ENCODE peak calls at places on chromosomes 11 and 22, in seven cellular contexts. One of them, this sample, is unnamed.

GRCh38 chr11:2445948-2446551 is 1.2 kb downstream of the KCNQ1 start:
- DNase-seq in NB4: no peak
- DNase-seq in fibroblast of pulmonary artery: no peak
- DNase-seq in body of pancreas: peak
- DNase-seq in lower leg skin: no peak
- DNase-seq in Peyer's patch: no peak
- DNase-seq in IMR-90: no peak
- DNase-seq in this sample: no peak

GRCh38 chr11:106311531-106312230 is 234.2 kb downstream of the AASDHPPT start:
- DNase-seq in NB4: no peak
- DNase-seq in IMR-90: no peak
- DNase-seq in fibroblast of pulmonary artery: no peak
- DNase-seq in body of pancreas: no peak
- DNase-seq in lower leg skin: no peak
- DNase-seq in Peyer's patch: no peak
- DNase-seq in this sample: no peak

GRCh38 chr22:21622624-21623401 is 7.0 kb downstream of the YDJC start:
- DNase-seq in Peyer's patch: no peak
- DNase-seq in lower leg skin: no peak
- DNase-seq in body of pancreas: no peak
- DNase-seq in IMR-90: no peak
- DNase-seq in fibroblast of pulmonary artery: no peak
- DNase-seq in NB4: no peak
- DNase-seq in this sample: no peak

GRCh38 chr11:35711173-35711910 is 48.8 kb downstream of the TRIM44 start:
- DNase-seq in Peyer's patch: no peak
- DNase-seq in IMR-90: no peak
- DNase-seq in lower leg skin: no peak
- DNase-seq in fibroblast of pulmonary artery: no peak
- DNase-seq in NB4: no peak
- DNase-seq in body of pancreas: no peak
- DNase-seq in this sample: no peak

GRCh38 chr11:73321342-73322110 is 13.4 kb downstream of the ARHGEF17 start:
- DNase-seq in IMR-90: peak
- DNase-seq in body of pancreas: peak
- DNase-seq in NB4: peak
- DNase-seq in fibroblast of pulmonary artery: peak
- DNase-seq in lower leg skin: no peak
- DNase-seq in Peyer's patch: peak
- DNase-seq in this sample: peak

GRCh38 chr22:35230839-35231584 is 26.3 kb upstream of the HMGXB4 start:
- DNase-seq in lower leg skin: peak
- DNase-seq in Peyer's patch: no peak
- DNase-seq in fibroblast of pulmonary artery: no peak
- DNase-seq in NB4: peak
- DNase-seq in body of pancreas: no peak
- DNase-seq in IMR-90: no peak
- DNase-seq in this sample: no peak

GRCh38 chr11:112961146-112961668 is at the start of gene NCAM1:
- DNase-seq in NB4: peak
- DNase-seq in body of pancreas: peak
- DNase-seq in IMR-90: peak
- DNase-seq in fibroblast of pulmonary artery: peak
- DNase-seq in Peyer's patch: peak
- DNase-seq in lower leg skin: peak
- DNase-seq in this sample: peak

GRCh38 chr22:49291781-49292180 is 535.9 kb downstream of the BRD1 start:
- DNase-seq in IMR-90: no peak
- DNase-seq in Peyer's patch: no peak
- DNase-seq in lower leg skin: peak
- DNase-seq in fibroblast of pulmonary artery: no peak
- DNase-seq in body of pancreas: no peak
- DNase-seq in NB4: no peak
- DNase-seq in this sample: no peak

GRCh38 chr11:92211576-92212167 is 12.9 kb upstream of the FAT3 start:
- DNase-seq in IMR-90: peak
- DNase-seq in lower leg skin: no peak
- DNase-seq in fibroblast of pulmonary artery: peak
- DNase-seq in NB4: peak
- DNase-seq in body of pancreas: peak
- DNase-seq in Peyer's patch: no peak
- DNase-seq in this sample: peak

GRCh38 chr11:34599406-34599901 is 21.4 kb upstream of the EHF start:
- DNase-seq in NB4: no peak
- DNase-seq in IMR-90: peak
- DNase-seq in lower leg skin: no peak
- DNase-seq in Peyer's patch: no peak
- DNase-seq in body of pancreas: no peak
- DNase-seq in fibroblast of pulmonary artery: peak
- DNase-seq in this sample: peak

GRCh38 chr11:94635072-94635471 is 67.9 kb downstream of the PIWIL4 start:
- DNase-seq in fibroblast of pulmonary artery: no peak
- DNase-seq in Peyer's patch: no peak
- DNase-seq in NB4: no peak
- DNase-seq in body of pancreas: no peak
- DNase-seq in lower leg skin: no peak
- DNase-seq in IMR-90: no peak
- DNase-seq in this sample: no peak

GRCh38 chr11:18772211-18772610 is 19.4 kb downstream of the PTPN5 start:
- DNase-seq in fibroblast of pulmonary artery: peak
- DNase-seq in Peyer's patch: no peak
- DNase-seq in body of pancreas: no peak
- DNase-seq in IMR-90: peak
- DNase-seq in lower leg skin: no peak
- DNase-seq in NB4: no peak
- DNase-seq in this sample: no peak

GRCh38 chr11:90204832-90205646 is 17.8 kb downstream of the CHORDC1 start:
- DNase-seq in body of pancreas: peak
- DNase-seq in Peyer's patch: no peak
- DNase-seq in NB4: peak
- DNase-seq in IMR-90: peak
- DNase-seq in lower leg skin: no peak
- DNase-seq in fibroblast of pulmonary artery: peak
- DNase-seq in this sample: peak

GRCh38 chr11:11978792-11979486 is 29.5 kb downstream of the DKK3 start:
- DNase-seq in NB4: no peak
- DNase-seq in Peyer's patch: no peak
- DNase-seq in body of pancreas: peak
- DNase-seq in fibroblast of pulmonary artery: peak
- DNase-seq in IMR-90: peak
- DNase-seq in lower leg skin: peak
- DNase-seq in this sample: peak

GRCh38 chr11:108034952-108035351 is 26.3 kb downstream of the CUL5 start:
- DNase-seq in IMR-90: no peak
- DNase-seq in fibroblast of pulmonary artery: no peak
- DNase-seq in lower leg skin: no peak
- DNase-seq in body of pancreas: no peak
- DNase-seq in Peyer's patch: no peak
- DNase-seq in NB4: no peak
- DNase-seq in this sample: no peak

GRCh38 chr11:63802637-63803414 is 10.4 kb upstream of the SPINDOC start:
- DNase-seq in NB4: peak
- DNase-seq in lower leg skin: no peak
- DNase-seq in IMR-90: peak
- DNase-seq in fibroblast of pulmonary artery: peak
- DNase-seq in Peyer's patch: no peak
- DNase-seq in body of pancreas: no peak
- DNase-seq in this sample: peak

GRCh38 chr22:27387561-27387960 is 414.0 kb downstream of the MN1 start:
- DNase-seq in Peyer's patch: peak
- DNase-seq in IMR-90: no peak
- DNase-seq in body of pancreas: no peak
- DNase-seq in lower leg skin: peak
- DNase-seq in fibroblast of pulmonary artery: no peak
- DNase-seq in NB4: no peak
- DNase-seq in this sample: no peak

GRCh38 chr22:22022255-22022840 is 39.8 kb upstream of the TOP3B start:
- DNase-seq in body of pancreas: no peak
- DNase-seq in NB4: no peak
- DNase-seq in lower leg skin: no peak
- DNase-seq in fibroblast of pulmonary artery: no peak
- DNase-seq in Peyer's patch: peak
- DNase-seq in IMR-90: no peak
- DNase-seq in this sample: no peak

GRCh38 chr11:67705264-67705663 is 30.8 kb upstream of the ALDH3B2 start:
- DNase-seq in lower leg skin: peak
- DNase-seq in fibroblast of pulmonary artery: no peak
- DNase-seq in body of pancreas: no peak
- DNase-seq in NB4: no peak
- DNase-seq in Peyer's patch: no peak
- DNase-seq in IMR-90: no peak
- DNase-seq in this sample: no peak

GRCh38 chr11:119166368-119167076 is 2.0 kb upstream of the NLRX1 start:
- DNase-seq in lower leg skin: no peak
- DNase-seq in IMR-90: peak
- DNase-seq in Peyer's patch: no peak
- DNase-seq in NB4: peak
- DNase-seq in body of pancreas: no peak
- DNase-seq in fibroblast of pulmonary artery: peak
- DNase-seq in this sample: peak

GRCh38 chr22:47238886-47239860 is 476.7 kb downstream of the TBC1D22A start:
- DNase-seq in IMR-90: no peak
- DNase-seq in fibroblast of pulmonary artery: no peak
- DNase-seq in Peyer's patch: peak
- DNase-seq in body of pancreas: no peak
- DNase-seq in lower leg skin: peak
- DNase-seq in NB4: no peak
- DNase-seq in this sample: no peak

GRCh38 chr22:36546932-36547331 is 18.0 kb upstream of the EIF3D start:
- DNase-seq in IMR-90: peak
- DNase-seq in fibroblast of pulmonary artery: peak
- DNase-seq in Peyer's patch: no peak
- DNase-seq in body of pancreas: no peak
- DNase-seq in NB4: peak
- DNase-seq in lower leg skin: no peak
- DNase-seq in this sample: peak

GRCh38 chr11:108931168-108931567 is 266.3 kb downstream of the DDX10 start:
- DNase-seq in fibroblast of pulmonary artery: no peak
- DNase-seq in body of pancreas: no peak
- DNase-seq in Peyer's patch: no peak
- DNase-seq in lower leg skin: no peak
- DNase-seq in IMR-90: peak
- DNase-seq in NB4: no peak
- DNase-seq in this sample: no peak

GRCh38 chr11:72069200-72069599 is 11.1 kb downstream of the NUMA1 start:
- DNase-seq in body of pancreas: no peak
- DNase-seq in NB4: peak
- DNase-seq in Peyer's patch: no peak
- DNase-seq in IMR-90: no peak
- DNase-seq in fibroblast of pulmonary artery: no peak
- DNase-seq in lower leg skin: no peak
- DNase-seq in this sample: no peak

GRCh38 chr22:25656724-25657123 is 85.3 kb upstream of the MYO18B start:
- DNase-seq in lower leg skin: no peak
- DNase-seq in body of pancreas: no peak
- DNase-seq in fibroblast of pulmonary artery: no peak
- DNase-seq in IMR-90: no peak
- DNase-seq in NB4: peak
- DNase-seq in Peyer's patch: peak
- DNase-seq in this sample: no peak

GRCh38 chr11:75959540-75959939 is 144.5 kb downstream of the UVRAG start:
- DNase-seq in Peyer's patch: no peak
- DNase-seq in lower leg skin: no peak
- DNase-seq in NB4: no peak
- DNase-seq in IMR-90: no peak
- DNase-seq in fibroblast of pulmonary artery: no peak
- DNase-seq in body of pancreas: no peak
- DNase-seq in this sample: no peak
- TF ChIP-seq CTCF in Peyer's patch: no peak
- TF ChIP-seq CTCF in lower leg skin: no peak
- TF ChIP-seq CTCF in NB4: no peak
- TF ChIP-seq CTCF in IMR-90: no peak
- TF ChIP-seq CTCF in fibroblast of pulmonary artery: no peak
- TF ChIP-seq CTCF in body of pancreas: no peak
- TF ChIP-seq CTCF in this sample: no peak

GRCh38 chr11:130449996-130450419 is 1.6 kb downstream of the ADAMTS15 start:
- DNase-seq in lower leg skin: peak
- DNase-seq in NB4: peak
- DNase-seq in IMR-90: peak
- DNase-seq in fibroblast of pulmonary artery: peak
- DNase-seq in Peyer's patch: no peak
- DNase-seq in body of pancreas: peak
- DNase-seq in this sample: peak
- H3K4me3 ChIP-seq in lower leg skin: peak
- H3K4me3 ChIP-seq in NB4: peak
- H3K4me3 ChIP-seq in IMR-90: peak
- H3K4me3 ChIP-seq in fibroblast of pulmonary artery: peak
- H3K4me3 ChIP-seq in Peyer's patch: peak
- H3K4me3 ChIP-seq in body of pancreas: no peak
- H3K4me3 ChIP-seq in this sample: peak

DNA sequence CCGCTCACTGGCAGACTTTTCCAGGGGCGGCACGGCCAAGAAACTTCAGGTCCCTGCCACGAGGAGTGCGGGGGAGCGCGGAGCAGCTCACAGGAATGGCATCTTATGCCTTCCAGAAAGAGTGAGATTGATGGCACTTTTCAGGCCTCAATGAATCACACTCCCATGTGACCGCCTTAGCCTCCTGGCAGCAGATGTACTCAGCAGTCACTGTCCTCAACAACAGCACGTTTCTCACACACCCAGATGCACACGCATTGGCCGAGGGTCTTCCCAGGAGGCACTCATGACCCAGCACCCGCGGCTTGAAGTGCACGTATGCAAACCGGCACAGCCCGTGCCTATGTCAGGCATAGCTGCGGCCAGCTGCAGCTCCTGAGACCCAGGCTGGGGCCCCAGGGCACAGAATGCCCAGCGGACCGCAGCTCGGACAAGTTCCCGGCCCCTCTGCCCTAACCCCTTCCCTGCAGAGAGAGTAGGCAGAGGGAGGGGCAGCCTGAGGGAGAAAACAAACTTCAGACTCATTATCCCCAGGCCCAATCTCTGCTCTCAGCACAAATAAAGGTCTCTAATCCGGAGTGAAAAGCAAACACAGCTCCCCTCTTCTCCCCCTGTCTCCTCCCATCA is 48.3 kb downstream of the RPUSD4 start:
- DNase-seq in Peyer's patch: no peak
- DNase-seq in fibroblast of pulmonary artery: peak
- DNase-seq in NB4: no peak
- DNase-seq in lower leg skin: no peak
- DNase-seq in body of pancreas: no peak
- DNase-seq in IMR-90: peak
- DNase-seq in this sample: peak
- TF ChIP-seq CTCF in Peyer's patch: no peak
- TF ChIP-seq CTCF in fibroblast of pulmonary artery: no peak
- TF ChIP-seq CTCF in NB4: no peak
- TF ChIP-seq CTCF in lower leg skin: no peak
- TF ChIP-seq CTCF in body of pancreas: no peak
- TF ChIP-seq CTCF in IMR-90: no peak
- TF ChIP-seq CTCF in this sample: no peak

GRCh38 chr11:57391111-57391510 is 661 bp upstream of the PRG2 start:
- DNase-seq in body of pancreas: no peak
- DNase-seq in NB4: no peak
- DNase-seq in IMR-90: no peak
- DNase-seq in lower leg skin: no peak
- DNase-seq in fibroblast of pulmonary artery: no peak
- DNase-seq in Peyer's patch: no peak
- DNase-seq in this sample: no peak
- H3K4me3 ChIP-seq in body of pancreas: no peak
- H3K4me3 ChIP-seq in NB4: no peak
- H3K4me3 ChIP-seq in IMR-90: no peak
- H3K4me3 ChIP-seq in lower leg skin: no peak
- H3K4me3 ChIP-seq in fibroblast of pulmonary artery: no peak
- H3K4me3 ChIP-seq in Peyer's patch: no peak
- H3K4me3 ChIP-seq in this sample: no peak